ENCODE peak calls at places on chromosome 15, in six cellular contexts. Y is endothelial cell, N is cardiac muscle cell, C is AG10803, W is GM06990, G is H9. Q is an unnamed sample.

GRCh38 chr15:50463423-50464358 is 39.5 kb downstream of the USP8 start:
- DNase-seq in Y (no peak), N (no peak), C (peak; percentile 80), W (peak; percentile 43), G (no peak), Q (peak; percentile 60)

GRCh38 chr15:53759333-53759975 is at the start of gene WDR72:
- DNase-seq in Y (peak; percentile 5), N (peak; percentile 36), C (no peak), W (peak; percentile 0), G (peak; percentile 81), Q (no peak)

GRCh38 chr15:66827039-66827697 is 125.1 kb downstream of the SMAD6 start:
- DNase-seq in Y (no peak), N (no peak), C (no peak), W (no peak), G (peak; percentile 67), Q (no peak)

GRCh38 chr15:32029409-32029861 is 880 bp upstream of the CHRNA7 start:
- DNase-seq in Y (peak; percentile 67), N (peak; percentile 70), C (no peak), W (peak; percentile 22), G (peak; percentile 71), Q (no peak)

GRCh38 chr15:31215490-31216209 is 111.0 kb upstream of the KLF13 start:
- DNase-seq in Y (peak; percentile 79), N (peak; percentile 80), C (peak; percentile 52), W (peak; percentile 87), G (peak; percentile 82), Q (peak; percentile 58)

GRCh38 chr15:92077353-92078080 is 224.0 kb downstream of the SLCO3A1 start:
- DNase-seq in Y (peak; percentile 79), N (peak; percentile 85), C (peak; percentile 58), W (no peak), G (peak; percentile 86), Q (peak; percentile 74)

GRCh38 chr15:90427185-90427584 is 39.1 kb downstream of the IQGAP1 start:
- DNase-seq in Y (no peak), N (no peak), C (no peak), W (no peak), G (no peak), Q (no peak)

GRCh38 chr15:58222698-58223097 is 84.5 kb downstream of the AQP9 start:
- DNase-seq in Y (no peak), N (no peak), C (peak; percentile 43), W (no peak), G (no peak), Q (no peak)

GRCh38 chr15:30921781-30922371 is 18.2 kb downstream of the FAN1 start:
- DNase-seq in Y (no peak), N (no peak), C (no peak), W (no peak), G (peak; percentile 43), Q (no peak)

GRCh38 chr15:69253156-69253555 is 45.6 kb upstream of the PAQR5 start:
- DNase-seq in Y (no peak), N (no peak), C (peak; percentile 57), W (no peak), G (no peak), Q (peak; percentile 77)

GRCh38 chr15:28128036-28128435 is 28.9 kb upstream of the OCA2 start:
- DNase-seq in Y (no peak), N (no peak), C (no peak), W (no peak), G (no peak), Q (no peak)

GRCh38 chr15:59933607-59934006 is 70.5 kb upstream of the FOXB1 start:
- DNase-seq in Y (no peak), N (no peak), C (no peak), W (no peak), G (no peak), Q (no peak)

GRCh38 chr15:83208357-83208661 is 686 bp upstream of the HDGFL3 start:
- DNase-seq in Y (no peak), N (no peak), C (no peak), W (no peak), G (no peak), Q (no peak)

GRCh38 chr15:76058714-76059319 is 968 bp upstream of the TMEM266 start:
- DNase-seq in Y (peak; percentile 40), N (peak; percentile 42), C (no peak), W (peak; percentile 38), G (peak; percentile 52), Q (no peak)

GRCh38 chr15:90165659-90166489 is 35.3 kb upstream of the SEMA4B start:
- DNase-seq in Y (no peak), N (no peak), C (peak; percentile 96), W (peak; percentile 45), G (peak; percentile 50), Q (peak; percentile 97)

GRCh38 chr15:65690778-65691177 is 69.0 kb downstream of the SLC24A1 start:
- DNase-seq in Y (no peak), N (no peak), C (no peak), W (no peak), G (no peak), Q (peak; percentile 26)

GRCh38 chr15:65824941-65825544 is 33.0 kb upstream of the DENND4A start:
- DNase-seq in Y (no peak), N (no peak), C (peak; percentile 79), W (no peak), G (no peak), Q (peak; percentile 82)

GRCh38 chr15:38696120-38696727 is 131.6 kb upstream of the RASGRP1 start:
- DNase-seq in Y (no peak), N (no peak), C (peak; percentile 57), W (peak; percentile 65), G (no peak), Q (peak; percentile 36)

GRCh38 chr15:55255714-55256113 is 33.9 kb downstream of the RAB27A start:
- DNase-seq in Y (no peak), N (no peak), C (no peak), W (no peak), G (no peak), Q (no peak)

DNA sequence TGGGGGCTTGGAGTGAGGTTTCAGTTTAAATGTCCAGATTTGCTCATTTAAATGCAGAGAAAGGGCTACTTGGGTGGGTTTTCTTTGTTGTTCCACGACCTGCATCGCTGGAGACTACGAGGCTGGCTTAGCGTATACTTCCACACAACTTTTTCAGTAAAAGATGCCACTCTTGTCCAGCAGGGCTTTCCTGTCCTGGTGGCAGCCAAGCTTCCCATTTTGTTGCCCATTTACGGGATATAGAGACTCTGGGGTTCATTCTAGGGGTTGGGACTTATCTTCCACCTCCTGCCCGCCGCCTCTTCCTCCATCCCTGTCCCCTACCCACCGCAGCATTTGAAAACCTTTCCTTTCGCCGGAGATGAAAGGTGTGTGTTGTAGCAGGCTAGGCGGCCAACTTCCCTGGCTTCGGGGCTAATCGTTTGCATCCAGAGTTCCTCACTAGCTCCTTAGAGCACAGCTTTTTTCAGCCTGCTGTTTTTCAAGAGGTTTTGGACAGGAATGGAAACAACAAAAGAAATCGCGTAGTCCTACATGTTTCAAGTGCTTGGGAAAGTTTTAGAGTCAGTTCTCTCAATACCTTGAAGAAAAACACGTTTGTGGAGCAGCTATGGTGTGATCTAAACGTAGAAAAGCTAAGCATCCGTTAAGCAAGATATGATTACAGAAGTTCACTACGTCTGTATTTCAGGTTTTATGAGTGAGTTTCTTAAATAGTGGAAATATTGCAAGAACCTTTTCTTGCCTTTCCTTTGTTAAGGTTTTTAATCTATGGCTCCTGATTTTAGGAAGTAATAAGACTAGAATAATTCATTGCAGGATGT is 843 bp downstream of the CHRNA5 start:
- DNase-seq in Y (no peak), N (peak; percentile 29), C (peak; percentile 11), W (peak; percentile 8), G (peak; percentile 40), Q (peak; percentile 13)
- TF ChIP-seq CTCF in Y (no peak), N (peak; percentile 10), C (peak; percentile 37), W (peak; percentile 16), G (peak; percentile 35), Q (peak; percentile 8)

GRCh38 chr15:74460903-74461846 is at the start of gene UBL7:
- DNase-seq in Y (peak; percentile 98), N (peak; percentile 99), C (peak; percentile 94), W (peak; percentile 92), G (peak; percentile 99), Q (peak; percentile 97)
- TF ChIP-seq CTCF in Y (no peak), N (peak; percentile 35), C (peak; percentile 31), W (peak; percentile 37), G (peak; percentile 33), Q (peak; percentile 9)

DNA sequence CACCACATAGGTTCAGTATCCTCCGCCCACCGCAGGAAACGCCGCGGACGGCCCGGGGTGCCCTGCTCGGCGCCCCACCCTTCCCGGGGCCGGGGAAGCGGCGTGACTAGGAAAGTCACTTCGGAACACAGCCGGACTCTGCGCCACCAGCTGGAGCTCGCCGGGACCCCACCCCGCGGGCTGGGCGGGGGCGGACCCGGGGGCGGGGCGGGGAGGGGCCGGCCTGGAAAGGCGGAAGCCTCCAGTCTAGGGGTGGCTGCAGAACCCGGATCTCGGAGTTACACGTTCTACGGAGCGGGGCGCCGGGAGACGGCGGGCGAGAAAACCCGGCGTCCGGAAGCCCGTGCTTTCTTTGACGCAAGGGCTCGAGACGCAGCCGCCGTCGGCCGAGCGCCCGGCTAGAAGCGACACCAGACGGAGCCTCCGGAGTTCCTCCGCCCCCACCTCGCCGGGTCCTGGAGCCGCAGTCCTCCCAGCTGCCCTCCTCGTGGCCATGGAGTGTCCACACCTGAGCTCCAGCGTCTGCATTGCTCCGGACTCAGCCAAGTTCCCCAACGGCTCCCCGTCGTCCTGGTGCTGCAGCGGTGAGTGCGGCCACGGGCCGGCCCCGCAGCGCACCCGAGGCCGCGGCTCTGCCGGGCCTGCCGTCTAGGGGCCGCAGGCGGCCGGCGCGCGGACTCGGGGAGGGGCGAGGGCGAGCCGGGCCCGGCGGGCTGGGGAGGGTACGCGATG is at the start of gene USP3:
- DNase-seq in Y (peak; percentile 96), N (peak; percentile 95), C (peak; percentile 96), W (peak; percentile 98), G (peak; percentile 94), Q (peak; percentile 98)
- TF ChIP-seq CTCF in Y (peak; percentile 54), N (no peak), C (no peak), W (peak; percentile 4), G (peak; percentile 50), Q (peak; percentile 9)

GRCh38 chr15:101539492-101539891 is 50.0 kb upstream of the PCSK6 start:
- DNase-seq in Y (no peak), N (no peak), C (no peak), W (no peak), G (peak; percentile 12), Q (no peak)

GRCh38 chr15:101538996-101539395 is 49.5 kb upstream of the PCSK6 start:
- DNase-seq in Y (no peak), N (no peak), C (no peak), W (no peak), G (peak; percentile 7), Q (no peak)

GRCh38 chr15:101541501-101542292 is 52.2 kb upstream of the PCSK6 start:
- DNase-seq in Y (no peak), N (no peak), C (no peak), W (no peak), G (peak; percentile 22), Q (no peak)

GRCh38 chr15:101539930-101540329 is 50.4 kb upstream of the PCSK6 start:
- DNase-seq in Y (no peak), N (no peak), C (no peak), W (no peak), G (peak; percentile 5), Q (no peak)

DNA sequence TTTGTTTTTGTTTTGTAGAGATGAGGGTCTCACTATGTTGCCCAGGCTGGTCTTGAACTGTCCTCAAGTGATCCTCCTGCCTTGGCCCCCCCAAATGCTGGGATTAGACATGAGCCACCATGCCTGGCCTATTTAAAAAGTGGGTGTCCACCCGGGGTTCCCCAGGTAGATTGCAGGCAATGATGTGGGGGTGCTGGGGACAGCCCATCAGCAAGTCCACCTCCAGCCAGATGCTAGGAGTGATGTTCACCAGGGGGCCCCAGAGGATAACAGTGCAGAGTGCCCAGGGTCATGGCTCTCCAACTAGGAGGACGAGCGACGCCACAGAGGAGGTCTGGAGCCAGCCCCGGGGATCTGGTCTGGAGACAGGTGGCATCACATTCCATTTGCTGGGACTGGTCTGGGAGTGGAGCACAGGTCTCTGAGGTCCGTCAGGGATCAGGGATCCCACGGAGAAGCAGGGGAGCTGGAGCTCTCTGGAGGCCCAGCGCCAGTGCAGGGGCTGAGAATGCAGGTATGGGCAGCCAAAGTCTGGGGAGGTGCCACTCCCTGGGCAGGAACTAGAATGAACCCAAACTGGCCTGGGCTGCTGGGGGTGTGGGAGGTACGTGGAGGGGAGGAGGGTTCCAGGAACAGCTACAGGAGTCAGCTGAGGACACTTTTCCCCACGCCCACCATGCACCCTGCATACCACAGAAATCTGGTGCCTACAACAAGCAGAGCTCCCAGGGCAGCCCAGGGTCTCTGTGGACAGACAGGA is 51.2 kb upstream of the PCSK6 start:
- DNase-seq in Y (no peak), N (peak; percentile 14), C (no peak), W (no peak), G (peak; percentile 22), Q (peak; percentile 19)
- TF ChIP-seq CTCF in Y (no peak), N (no peak), C (no peak), W (peak; percentile 13), G (no peak), Q (peak; percentile 27)